ENCODE peak calls at places on chromosomes 4 and X, in four cellular contexts. Q is ovary, W is GM12878, R is breast epithelium. A is an unnamed sample. For H3K9me3, the result is how much of the 10 kb centered on the place peaks cover.

GRCh38 chrX:86066998-86067397 is 19.6 kb upstream of the CHM start:
- DNase-seq in Q (no peak), R (no peak), W (no peak), A (no peak)

GRCh38 chr4:138111462-138112000 is 130.6 kb downstream of the SLC7A11 start:
- DNase-seq in Q (no peak), R (no peak), W (no peak), A (no peak)

GRCh38 chr4:81648576-81649272 is 177.0 kb upstream of the RASGEF1B start:
- DNase-seq in R (no peak), W (peak), Q (no peak), A (no peak)

GRCh38 chr4:80361329-80361900 is 25.9 kb downstream of the CFAP299 start:
- DNase-seq in R (no peak), Q (no peak), W (no peak), A (no peak)

GRCh38 chrX:15863944-15864491 is 9.4 kb upstream of the AP1S2 start:
- DNase-seq in W (no peak), Q (no peak), R (no peak), A (no peak)

GRCh38 chr4:2843909-2844584 is 403 bp downstream of the ADD1 start:
- DNase-seq in Q (peak), R (peak), W (no peak), A (peak)

GRCh38 chr4:36111180-36111579 is 133.1 kb downstream of the ARAP2 start:
- DNase-seq in R (no peak), Q (no peak), W (no peak), A (no peak)

GRCh38 chr4:36399762-36400353 is 118.4 kb downstream of the DTHD1 start:
- DNase-seq in W (peak), Q (no peak), R (no peak), A (no peak)

GRCh38 chr4:36244257-36245084 is at the start of gene ARAP2:
- DNase-seq in Q (no peak), R (peak), W (no peak), A (peak)

GRCh38 chrX:149527705-149528104 is 13.1 kb upstream of the EOLA1 start:
- DNase-seq in W (no peak), R (no peak), Q (no peak), A (no peak)

GRCh38 chr4:128558896-128559669 is 250.4 kb upstream of the JADE1 start:
- DNase-seq in Q (no peak), R (peak), W (no peak), A (no peak)

GRCh38 chr4:101347267-101347556 is at the start of gene PPP3CA:
- DNase-seq in R (peak), Q (no peak), W (no peak), A (no peak)

GRCh38 chr4:71732706-71733105 is 51.2 kb downstream of the GC start:
- DNase-seq in Q (no peak), W (no peak), R (no peak), A (no peak)

GRCh38 chr4:19880205-19880604 is 371.5 kb upstream of the SLIT2 start:
- DNase-seq in R (no peak), Q (no peak), W (no peak), A (no peak)

GRCh38 chrX:69493193-69493592 is 10.9 kb upstream of the NALF2 start:
- DNase-seq in R (no peak), W (no peak), Q (no peak), A (no peak)

GRCh38 chr4:111398906-111399330 is 746.3 kb upstream of the FAM241A start:
- DNase-seq in W (no peak), R (no peak), Q (no peak), A (no peak)

GRCh38 chr4:38667005-38667771 is 3.2 kb downstream of the KLF3 start:
- DNase-seq in Q (peak), W (no peak), R (peak), A (no peak)

GRCh38 chr4:153393397-153393796 is 48.9 kb downstream of the MND1 start:
- DNase-seq in R (no peak), Q (no peak), W (no peak), A (no peak)

GRCh38 chr4:3304831-3305609 is 12.2 kb downstream of the RGS12 start:
- DNase-seq in R (no peak), Q (peak), W (no peak), A (peak)

GRCh38 chrX:10034740-10035260 is 67.6 kb downstream of the CLDN34 start:
- DNase-seq in Q (no peak), W (no peak), R (no peak), A (no peak)

GRCh38 chr4:89248879-89249281 is 58.7 kb downstream of the GPRIN3 start:
- DNase-seq in Q (no peak), W (no peak), R (peak), A (no peak)

GRCh38 chr4:78477276-78477675 is 74.3 kb upstream of the ANXA3 start:
- DNase-seq in R (no peak), Q (no peak), W (no peak), A (no peak)

GRCh38 chr4:79865253-79865652 is 207.8 kb downstream of the ANTXR2 start:
- DNase-seq in Q (no peak), W (no peak), R (no peak), A (no peak)

GRCh38 chr4:40908702-40909362 is 159.1 kb downstream of the NSUN7 start:
- DNase-seq in R (no peak), W (peak), Q (peak), A (peak)

GRCh38 chr4:6892190-6892908 is 17.3 kb upstream of the TBC1D14 start:
- DNase-seq in R (no peak), W (no peak), Q (no peak), A (peak)
- TF ChIP-seq POLR2A in R (no peak), W (no peak), Q (no peak), A (no peak)

DNA sequence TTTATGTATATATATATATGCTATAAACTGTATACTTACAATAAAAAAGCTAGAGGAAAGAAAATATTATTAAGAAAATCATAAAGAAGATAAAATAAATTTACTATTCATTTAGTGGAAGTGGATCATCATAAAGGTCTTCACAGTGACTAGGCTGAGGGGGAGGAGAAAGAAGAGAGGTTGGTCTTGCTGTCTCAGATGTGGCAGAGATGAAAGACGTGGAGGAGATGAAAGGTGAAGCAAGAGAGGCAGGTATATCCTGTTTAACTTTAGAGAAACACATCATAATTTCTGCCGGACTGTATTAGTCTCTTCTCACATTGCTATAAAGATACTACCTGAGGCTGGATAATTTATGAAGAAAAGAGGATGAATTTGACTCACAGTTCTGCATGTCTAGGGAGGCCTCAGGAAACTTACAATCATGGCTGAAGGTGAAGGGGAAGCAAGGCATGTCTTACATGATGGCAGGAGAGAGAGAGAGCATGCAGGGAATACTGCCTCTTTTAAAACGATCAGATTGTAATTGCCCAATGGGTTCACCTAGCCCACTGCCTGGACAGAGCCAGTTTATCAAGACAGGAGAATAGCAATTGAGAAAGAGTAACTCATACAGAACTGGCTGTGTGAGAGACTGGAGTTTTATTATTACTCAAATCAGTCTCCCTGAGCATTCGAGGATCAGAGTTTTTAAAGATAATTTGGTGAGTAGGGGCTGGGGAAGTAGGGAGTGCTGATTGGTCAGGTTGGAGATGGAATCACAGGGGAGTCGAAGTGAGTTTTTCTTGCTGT is 22.1 kb upstream of the RRAGB start:
- DNase-seq in R (no peak), W (no peak), Q (no peak), A (no peak)
- H3K9me3 ChIP-seq in R (under half), W (under half), Q (under half), A (under half)

DNA sequence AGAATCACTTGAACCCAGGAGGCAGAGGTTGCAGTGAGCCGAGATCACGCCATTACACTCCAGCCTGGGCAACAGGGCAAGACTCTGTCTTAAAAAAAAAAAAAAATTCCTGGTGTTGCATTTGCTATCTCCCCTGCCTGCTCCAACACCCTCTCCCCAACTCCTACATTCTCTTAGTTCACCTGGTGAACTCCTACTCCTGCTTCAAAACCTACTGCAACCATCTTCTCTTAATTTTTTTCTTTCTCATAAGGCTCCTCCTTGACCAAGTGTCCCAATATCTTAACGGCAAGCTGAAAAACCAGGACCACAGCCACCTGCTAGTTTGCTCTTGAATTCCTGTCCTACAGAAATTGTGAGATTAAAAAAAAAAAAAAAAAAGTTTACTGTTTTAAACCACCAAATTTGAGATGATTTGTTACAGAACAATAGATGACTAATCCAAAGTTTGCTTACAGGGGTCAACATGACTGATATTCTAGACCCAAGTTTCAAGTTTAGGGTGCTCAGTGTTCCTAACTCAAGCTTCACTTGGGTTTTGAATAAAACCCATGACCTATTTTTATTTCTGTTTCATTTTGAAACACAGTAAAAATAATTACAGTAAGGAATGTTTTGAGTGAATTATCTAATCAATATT is 13.1 kb upstream of the ANXA5 start:
- DNase-seq in R (no peak), W (no peak), Q (no peak), A (no peak)
- TF ChIP-seq POLR2A in R (no peak), W (no peak), Q (no peak), A (no peak)

GRCh38 chrX:118588715-118589114 is 93.1 kb downstream of the DOCK11 start:
- DNase-seq in W (no peak), Q (no peak), R (no peak), A (no peak)
- H3K9me3 ChIP-seq in W (under half), Q (under half), R (under half), A (under half)

GRCh38 chr4:166842795-166843261 is 391.5 kb downstream of the SPOCK3 start:
- DNase-seq in W (no peak), Q (no peak), R (no peak), A (no peak)

GRCh38 chr4:166846939-166847338 is 387.4 kb downstream of the SPOCK3 start:
- DNase-seq in W (no peak), Q (no peak), R (no peak), A (no peak)
- TF ChIP-seq POLR2A in W (no peak), Q (no peak), R (no peak), A (no peak)

DNA sequence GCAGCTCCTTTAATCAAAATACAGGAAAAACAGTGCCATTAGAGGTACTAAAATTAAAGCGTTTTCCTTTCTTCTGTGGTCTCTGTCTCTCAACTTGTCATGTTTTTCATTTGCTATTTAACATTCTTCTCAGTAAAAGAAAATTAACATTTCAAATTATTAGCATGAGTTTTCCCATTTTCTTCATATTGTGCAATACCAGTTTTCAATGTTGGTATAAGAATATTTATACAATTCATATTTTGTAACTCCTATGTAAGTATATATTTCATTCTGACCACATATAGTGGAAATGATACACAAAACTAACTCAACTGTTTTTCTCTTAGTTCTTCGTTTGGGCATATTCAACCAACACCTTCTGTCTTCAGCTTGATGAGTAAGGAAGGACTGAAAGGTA is 308.3 kb downstream of the HS3ST1 start:
- DNase-seq in Q (no peak), R (no peak), W (no peak), A (no peak)
- H3K9me3 ChIP-seq in Q (under half), R (under half), W (under half), A (under half)

GRCh38 chrX:40103565-40104323 is 6.0 kb upstream of the BCOR start:
- DNase-seq in W (no peak), Q (no peak), R (no peak), A (no peak)

GRCh38 chrX:40105791-40106676 is 8.3 kb upstream of the BCOR start:
- DNase-seq in Q (peak), R (no peak), W (no peak), A (peak)

GRCh38 chrX:40106677-40107290 is 9.0 kb upstream of the BCOR start:
- DNase-seq in W (no peak), Q (peak), R (no peak), A (no peak)

GRCh38 chrX:40104649-40105015 is 6.9 kb upstream of the BCOR start:
- DNase-seq in Q (peak), W (no peak), R (no peak), A (peak)

GRCh38 chrX:40105016-40105790 is 7.4 kb upstream of the BCOR start:
- DNase-seq in W (no peak), Q (peak), R (no peak), A (peak)
- TF ChIP-seq POLR2A in W (peak), Q (no peak), R (no peak), A (no peak)

GRCh38 chrX:42976729-42977366 is 198.9 kb upstream of the PPP1R2C start:
- DNase-seq in R (no peak), W (no peak), Q (no peak), A (no peak)
- H3K9me3 ChIP-seq in R (under half), W (under half), Q (under half), A (under half)

A was measured in heart left ventricle.